ENCODE peak calls at places on chromosomes 1 and 21, in ten cellular contexts. B is HCT116, D is left lung, M is mammary epithelial cell, K is PC-3, R is Panc1, C is GM06990, E is heart right ventricle, P is AG10803, Q is suprapubic skin. J is an unnamed sample.
A peak's percentile ranks its signal among the peaks of the same experiment; 100 is the strongest.

GRCh38 chr21:35136586-35137254 is 87.6 kb upstream of the RUNX1 start:
- DNase-seq in E (no peak), Q (no peak), D (no peak), C (no peak), M (peak; percentile 82), R (no peak), P (peak; percentile 65), K (peak; percentile 96), B (peak; percentile 72), J (peak; percentile 48)

GRCh38 chr1:150165622-150166612 is 16.2 kb downstream of the PLEKHO1 start:
- DNase-seq in E (peak; percentile 40), D (no peak), R (peak; percentile 36), K (peak; percentile 74), Q (no peak), B (peak; percentile 18), P (peak; percentile 56), M (peak; percentile 23), C (peak; percentile 58), J (peak; percentile 75)

GRCh38 chr1:156371553-156372264 is 2.7 kb downstream of the RHBG start:
- DNase-seq in B (no peak), K (peak; percentile 29), P (peak; percentile 25), M (peak; percentile 16), D (peak; percentile 81), E (peak; percentile 43), R (no peak), Q (no peak), C (no peak), J (peak; percentile 86)

GRCh38 chr1:215636258-215636965 is 69.3 kb downstream of the KCTD3 start:
- DNase-seq in C (no peak), Q (peak; percentile 69), K (no peak), B (no peak), R (no peak), P (peak; percentile 87), M (no peak), E (no peak), D (no peak), J (peak; percentile 33)

GRCh38 chr1:64162151-64162550 is 41.3 kb upstream of the UBE2U start:
- DNase-seq in Q (no peak), P (no peak), R (no peak), E (no peak), B (no peak), C (no peak), K (no peak), D (no peak), M (no peak), J (no peak)

GRCh38 chr1:53508991-53509663 is 49.9 kb downstream of the DMRTB1 start:
- DNase-seq in C (no peak), B (no peak), Q (no peak), P (peak; percentile 25), E (peak; percentile 8), M (no peak), R (no peak), D (peak; percentile 46), K (no peak), J (peak; percentile 29)

GRCh38 chr1:225434041-225434440 is 6.2 kb upstream of the LBR start:
- DNase-seq in R (no peak), B (no peak), K (no peak), P (no peak), E (no peak), M (no peak), Q (no peak), D (no peak), C (no peak), J (no peak)

GRCh38 chr1:74964508-74964907 is 169.7 kb upstream of the LHX8 start:
- DNase-seq in M (peak; percentile 1), B (no peak), K (peak; percentile 3), Q (no peak), D (no peak), R (no peak), C (no peak), P (no peak), E (no peak), J (no peak)

GRCh38 chr1:85577421-85578320 is 2.9 kb upstream of the CCN1 start:
- DNase-seq in D (no peak), Q (peak; percentile 71), R (peak; percentile 82), M (peak; percentile 17), C (peak; percentile 28), B (no peak), P (no peak), K (no peak), E (peak; percentile 25), J (peak; percentile 87)

GRCh38 chr1:116485071-116485735 is 85.6 kb downstream of the CD58 start:
- DNase-seq in P (peak; percentile 75), R (no peak), Q (peak; percentile 89), B (peak; percentile 73), D (peak; percentile 84), M (peak; percentile 65), C (peak; percentile 53), E (peak; percentile 92), K (peak; percentile 94), J (peak; percentile 89)

GRCh38 chr1:233491953-233492627 is 121.8 kb upstream of the KCNK1 start:
- DNase-seq in R (no peak), B (no peak), M (no peak), Q (no peak), C (no peak), D (no peak), E (no peak), P (no peak), K (peak; percentile 29), J (no peak)

GRCh38 chr1:62395291-62395690 is 41.6 kb upstream of the USP1 start:
- DNase-seq in K (no peak), Q (no peak), R (no peak), D (no peak), B (no peak), M (no peak), C (no peak), P (no peak), E (no peak), J (no peak)

GRCh38 chr1:15198684-15199083 is 45.1 kb downstream of the TMEM51 start:
- DNase-seq in R (no peak), D (no peak), C (no peak), E (no peak), Q (no peak), B (no peak), M (no peak), K (no peak), P (no peak), J (no peak)

GRCh38 chr1:59815892-59816291 is 1.1 kb downstream of the HOOK1 start:
- DNase-seq in K (peak; percentile 31), Q (no peak), D (no peak), C (no peak), M (no peak), E (no peak), P (no peak), R (no peak), B (no peak), J (no peak)

GRCh38 chr1:59819566-59820438 is 5.1 kb downstream of the HOOK1 start:
- DNase-seq in D (no peak), Q (no peak), M (no peak), K (no peak), R (no peak), C (no peak), B (no peak), P (no peak), E (no peak), J (no peak)

GRCh38 chr1:59814180-59814900 is 409 bp upstream of the HOOK1 start:
- DNase-seq in D (peak; percentile 87), M (peak; percentile 98), K (peak; percentile 94), E (peak; percentile 68), Q (peak; percentile 79), C (peak; percentile 86), P (no peak), B (peak; percentile 99), R (no peak), J (no peak)

GRCh38 chr1:59816318-59816878 is 1.6 kb downstream of the HOOK1 start:
- DNase-seq in M (no peak), R (no peak), P (no peak), C (no peak), K (no peak), Q (no peak), E (no peak), B (no peak), D (no peak), J (no peak)

GRCh38 chr1:59814901-59815825 is at the start of gene HOOK1:
- DNase-seq in B (no peak), D (peak; percentile 34), C (no peak), K (peak; percentile 10), P (no peak), Q (peak; percentile 61), M (peak; percentile 36), R (no peak), E (peak; percentile 11), J (no peak)
- H3K4me3 ChIP-seq in B (peak within 1 kb of the TSS; percentile 72), D (peak within 1 kb of the TSS; percentile 38), C (peak within 1 kb of the TSS; percentile 70), K (peak within 1 kb of the TSS; percentile 75), P (no peak within 1 kb of the TSS), Q (peak within 1 kb of the TSS; percentile 68), M (peak within 1 kb of the TSS; percentile 69), R (peak within 1 kb of the TSS; percentile 30), E (peak within 1 kb of the TSS; percentile 58), J (no peak within 1 kb of the TSS)

GRCh38 chr1:171741872-171742576 is at the start of gene VAMP4:
- DNase-seq in E (peak; percentile 89), K (peak; percentile 99), C (peak; percentile 93), B (peak; percentile 60), M (peak; percentile 85), D (peak; percentile 92), P (peak; percentile 83), R (peak; percentile 43), Q (peak; percentile 91), J (peak; percentile 87)
- TF ChIP-seq CTCF in E (no peak), K (no peak), C (no peak), B (no peak), M (no peak), D (no peak), P (no peak), R (no peak), Q (no peak), J (no peak)

DNA sequence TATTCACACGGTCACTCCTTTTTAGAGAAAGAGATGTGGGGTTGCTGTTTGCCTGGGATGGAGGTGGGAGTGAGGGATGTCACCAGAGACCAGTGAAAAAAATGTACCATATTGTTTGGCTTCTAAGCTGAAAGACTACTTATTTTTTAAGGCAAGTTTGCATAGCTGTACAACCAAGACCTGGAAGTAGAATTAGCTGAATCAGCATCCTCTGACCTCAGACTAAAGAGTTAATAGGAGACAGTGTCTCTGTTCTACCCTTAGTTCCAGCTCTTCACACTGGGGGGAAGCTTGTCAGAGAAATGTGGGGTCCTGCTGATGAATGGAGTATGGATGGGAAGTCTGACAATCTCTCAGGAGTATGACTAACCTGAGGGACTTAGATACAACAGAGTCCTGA is 41.6 kb downstream of the SLC9C2 start:
- DNase-seq in K (no peak), E (no peak), P (no peak), R (no peak), B (no peak), D (no peak), Q (no peak), C (no peak), M (no peak), J (no peak)
- H3K4me3 ChIP-seq in K (no peak overlapping the region), E (no peak overlapping the region), P (no peak overlapping the region), R (no peak overlapping the region), B (no peak overlapping the region), D (no peak overlapping the region), Q (no peak overlapping the region), C (no peak overlapping the region), M (no peak overlapping the region), J (no peak overlapping the region)

DNA sequence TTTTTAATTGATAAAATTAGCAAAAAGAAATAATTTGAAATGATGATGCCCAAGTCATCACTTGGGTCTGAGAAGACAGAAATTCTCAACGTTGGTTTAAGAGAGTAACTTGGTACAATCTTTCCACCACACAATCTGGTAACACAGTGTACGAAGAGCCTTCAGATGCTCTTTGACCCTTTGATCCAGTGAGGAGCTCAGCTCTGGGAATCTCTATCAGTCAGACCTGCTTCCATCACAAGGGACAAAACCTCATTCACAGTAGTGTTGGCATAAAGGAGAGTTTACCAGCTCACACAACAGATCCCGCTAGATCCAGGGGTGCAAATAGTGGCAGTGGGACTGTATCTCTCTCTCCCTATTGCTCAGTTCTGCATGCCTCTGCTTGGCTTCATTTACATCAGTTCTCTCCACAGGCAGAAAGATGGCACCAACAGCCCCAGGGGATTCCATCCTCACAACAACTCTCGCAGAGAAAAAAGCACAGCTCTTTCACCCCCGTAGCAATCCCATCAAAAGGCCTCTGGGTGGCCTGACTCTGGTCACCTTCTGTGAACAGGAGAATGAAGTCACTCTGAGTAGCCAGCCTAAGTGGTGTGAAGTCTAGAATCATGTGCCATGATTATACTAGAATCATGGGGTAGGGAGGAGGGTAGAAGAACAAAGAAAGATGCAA is 119.7 kb downstream of the ZNF281 start:
- DNase-seq in Q (no peak), M (no peak), B (peak; percentile 37), P (no peak), D (no peak), K (peak; percentile 67), R (no peak), C (no peak), E (no peak), J (no peak)
- TF ChIP-seq CTCF in Q (no peak), M (no peak), B (peak; percentile 35), P (no peak), D (no peak), K (peak; percentile 64), R (no peak), C (no peak), E (no peak), J (no peak)

J was measured in cardiac fibroblast.